ENCODE peak calls at places on chromosome 15, in ten cellular contexts. B, E, A, W, R, D, S, O, F and J are unnamed samples.

GRCh38 chr15:98648654-98649537 is 557 bp downstream of the IGF1R start:
- DNase-seq in A (peak), B (peak), O (peak), S (no peak), R (peak), F (peak), W (peak), E (peak), D (peak), J (peak)

GRCh38 chr15:87681054-87681453 is 575.5 kb downstream of the NTRK3 start:
- DNase-seq in A (no peak), R (no peak), O (no peak), B (peak), F (no peak), S (no peak), D (no peak), W (no peak), E (no peak), J (no peak)

GRCh38 chr15:91921188-91921820 is 67.8 kb downstream of the SLCO3A1 start:
- DNase-seq in E (no peak), B (no peak), D (no peak), W (no peak), O (no peak), F (peak), S (no peak), A (no peak), R (no peak), J (no peak)

GRCh38 chr15:92650256-92650655 is 5.3 kb downstream of the FAM174B start:
- DNase-seq in W (no peak), R (peak), A (no peak), B (no peak), F (no peak), S (no peak), E (no peak), O (peak), D (peak), J (no peak)

GRCh38 chr15:76336254-76337046 is at the start of gene ISL2:
- DNase-seq in W (peak), A (peak), E (peak), D (peak), O (no peak), B (peak), R (peak), F (peak), S (no peak), J (peak)

GRCh38 chr15:69031013-69032001 is 16.8 kb downstream of the NOX5 start:
- DNase-seq in A (no peak), W (peak), F (no peak), S (no peak), E (peak), B (no peak), R (peak), O (no peak), D (no peak), J (peak)

GRCh38 chr15:33029247-33029646 is 165.3 kb downstream of the FMN1 start:
- DNase-seq in W (no peak), R (no peak), A (no peak), S (no peak), D (peak), O (no peak), E (no peak), F (no peak), B (no peak), J (no peak)

GRCh38 chr15:63805993-63806980 is 27.5 kb downstream of the HERC1 start:
- DNase-seq in E (no peak), S (no peak), O (no peak), A (no peak), D (peak), R (no peak), W (no peak), F (no peak), B (peak), J (no peak)

GRCh38 chr15:64897345-64897985 is 14.2 kb upstream of the ANKDD1A start:
- DNase-seq in A (no peak), O (peak), D (no peak), R (no peak), S (no peak), W (peak), B (no peak), E (peak), F (peak), J (peak)

GRCh38 chr15:34366271-34367043 is 539 bp downstream of the LPCAT4 start:
- DNase-seq in D (peak), S (peak), F (peak), R (peak), O (peak), A (peak), B (peak), E (peak), W (peak), J (peak)

GRCh38 chr15:88894348-88894818 is 961 bp downstream of the HAPLN3 start:
- DNase-seq in O (no peak), D (no peak), W (peak), E (peak), B (peak), R (peak), S (peak), F (peak), A (peak), J (peak)

GRCh38 chr15:82063055-82063454 is 17.2 kb upstream of the MEX3B start:
- DNase-seq in D (no peak), W (no peak), A (no peak), R (peak), B (no peak), O (no peak), S (no peak), E (no peak), F (no peak), J (no peak)

GRCh38 chr15:76885212-76885611 is 19.9 kb downstream of the SCAPER start:
- DNase-seq in S (no peak), E (no peak), F (no peak), B (no peak), W (no peak), O (no peak), A (no peak), D (no peak), R (no peak), J (no peak)

GRCh38 chr15:77710171-77710570 is 77.5 kb upstream of the LINGO1 start:
- DNase-seq in O (no peak), E (no peak), D (no peak), S (no peak), R (no peak), W (no peak), B (no peak), A (no peak), F (no peak), J (no peak)

GRCh38 chr15:84833447-84833846 is 16.3 kb downstream of the ALPK3 start:
- DNase-seq in O (peak), E (no peak), R (peak), D (no peak), S (no peak), B (no peak), F (peak), A (no peak), W (no peak), J (no peak)

GRCh38 chr15:64426845-64427465 is 33.4 kb upstream of the ZNF609 start:
- DNase-seq in S (no peak), A (no peak), B (peak), D (no peak), W (no peak), R (no peak), E (peak), O (no peak), F (no peak), J (no peak)

GRCh38 chr15:70375006-70375409 is 277.3 kb upstream of the TLE3 start:
- DNase-seq in W (no peak), F (peak), E (no peak), R (peak), D (no peak), S (no peak), A (no peak), B (no peak), O (peak), J (no peak)
- H3K27ac ChIP-seq in W (no peak), F (no peak), E (no peak), R (no peak), D (no peak), S (no peak), A (no peak), B (no peak), O (no peak), J (no peak)

GRCh38 chr15:59345326-59345725 is 27.3 kb downstream of the MYO1E start:
- DNase-seq in F (no peak), A (no peak), W (no peak), R (no peak), O (no peak), D (no peak), E (no peak), S (no peak), B (no peak), J (no peak)
- H3K27ac ChIP-seq in F (no peak), A (no peak), W (no peak), R (no peak), O (no peak), D (no peak), E (no peak), S (no peak), B (no peak), J (no peak)

GRCh38 chr15:100972975-100973350 is 53.8 kb downstream of the LRRK1 start:
- DNase-seq in S (no peak), A (no peak), B (no peak), E (no peak), O (no peak), F (no peak), D (no peak), W (no peak), R (peak), J (no peak)

GRCh38 chr15:100968043-100968966 is 49.1 kb downstream of the LRRK1 start:
- DNase-seq in A (no peak), E (no peak), S (no peak), D (no peak), R (no peak), W (no peak), B (no peak), O (no peak), F (peak), J (no peak)

DNA sequence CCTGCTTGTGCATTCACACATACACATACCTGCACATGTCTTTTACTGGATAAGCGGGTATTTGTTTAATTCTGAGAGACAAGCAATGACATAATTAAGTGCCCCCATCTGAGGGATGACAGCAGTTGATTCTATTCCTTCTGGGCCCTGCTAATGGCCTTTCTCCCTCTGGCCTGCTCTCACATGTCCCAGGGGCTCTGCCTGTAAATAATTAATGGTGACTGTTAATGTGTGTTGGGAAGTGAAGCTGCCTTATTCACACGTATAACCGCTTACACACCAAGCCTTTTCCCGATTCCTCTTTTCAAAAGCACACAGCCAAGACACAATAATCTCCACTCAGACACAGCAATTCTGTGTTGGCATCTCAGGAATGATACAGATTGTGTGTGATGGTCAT is 47.8 kb downstream of the LRRK1 start:
- DNase-seq in S (no peak), D (no peak), E (no peak), B (no peak), F (no peak), O (no peak), A (no peak), R (no peak), W (no peak), J (no peak)
- H3K27ac ChIP-seq in S (no peak), D (no peak), E (no peak), B (no peak), F (no peak), O (no peak), A (no peak), R (no peak), W (no peak), J (no peak)

GRCh38 chr15:67127925-67128324 is 62.5 kb downstream of the SMAD3 start:
- DNase-seq in E (peak), A (no peak), B (no peak), D (no peak), W (no peak), S (no peak), F (peak), R (peak), O (peak), J (no peak)

GRCh38 chr15:67124911-67125588 is 59.6 kb downstream of the SMAD3 start:
- DNase-seq in S (no peak), R (no peak), A (no peak), B (no peak), E (no peak), O (no peak), W (no peak), F (no peak), D (peak), J (no peak)

GRCh38 chr15:67126551-67127333 is 61.3 kb downstream of the SMAD3 start:
- DNase-seq in S (no peak), F (no peak), B (no peak), D (no peak), E (peak), O (no peak), R (peak), W (no peak), A (no peak), J (no peak)

GRCh38 chr15:67125589-67126502 is 60.4 kb downstream of the SMAD3 start:
- DNase-seq in R (no peak), A (no peak), W (peak), D (peak), O (peak), F (peak), E (peak), S (no peak), B (no peak), J (peak)

DNA sequence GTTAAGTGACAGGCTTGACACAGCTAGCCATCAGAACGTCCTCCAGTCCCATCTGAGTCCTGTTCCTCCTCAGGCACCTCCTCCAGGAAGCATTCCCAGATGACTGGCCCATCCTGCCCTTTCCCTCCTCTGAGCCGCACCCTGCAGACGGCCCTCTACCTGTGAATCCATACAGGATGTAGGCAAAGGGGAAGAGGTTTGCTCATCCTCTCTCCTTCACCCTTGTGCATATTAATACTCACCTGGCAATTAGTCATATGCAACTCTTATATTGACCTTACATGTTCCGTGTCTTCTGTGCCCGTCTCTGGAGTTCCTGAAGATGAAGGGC is 61.9 kb downstream of the SMAD3 start:
- DNase-seq in F (peak), W (no peak), S (no peak), O (no peak), B (no peak), D (no peak), E (no peak), A (no peak), R (peak), J (no peak)
- H3K27ac ChIP-seq in F (peak), W (peak), S (no peak), O (peak), B (no peak), D (no peak), E (peak), A (no peak), R (no peak), J (peak)

DNA sequence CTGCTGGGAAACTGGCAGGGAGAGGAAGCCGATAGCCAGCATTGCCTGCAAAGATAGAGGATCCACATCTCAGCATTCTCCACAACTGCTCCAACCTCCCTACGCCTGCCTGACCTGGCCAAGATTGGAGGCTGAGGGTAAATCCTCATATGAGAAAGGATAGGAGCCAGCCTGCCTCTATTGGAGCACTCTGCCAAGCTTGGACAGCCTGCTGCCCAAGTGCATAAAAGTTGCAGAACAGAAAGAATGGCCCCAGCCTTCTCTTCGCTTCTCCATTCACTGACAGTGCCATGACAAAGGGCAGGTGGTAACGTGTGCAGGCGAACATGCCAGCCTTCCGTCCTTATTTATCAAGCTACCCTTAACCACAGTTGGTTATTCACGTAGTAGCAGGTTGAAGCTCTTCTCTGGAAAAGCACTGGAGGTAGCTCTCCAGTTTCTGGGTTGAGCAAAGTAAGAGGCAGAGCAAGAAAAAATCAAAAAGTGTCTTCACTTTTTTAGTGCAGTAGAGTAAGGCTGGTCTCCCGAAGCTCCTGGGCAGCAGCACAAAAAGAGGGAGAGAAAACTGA is 4.3 kb downstream of the BMF start:
- DNase-seq in S (no peak), D (no peak), B (no peak), E (no peak), R (no peak), A (no peak), F (no peak), W (no peak), O (peak), J (no peak)
- H3K27ac ChIP-seq in S (no peak), D (no peak), B (no peak), E (peak), R (no peak), A (no peak), F (no peak), W (peak), O (peak), J (peak)

GRCh38 chr15:71577071-71577470 is 233.3 kb upstream of the NR2E3 start:
- DNase-seq in R (no peak), W (no peak), O (no peak), B (no peak), D (no peak), A (no peak), S (no peak), F (no peak), E (no peak), J (no peak)

GRCh38 chr15:71572452-71573053 is 237.8 kb upstream of the NR2E3 start:
- DNase-seq in W (peak), S (no peak), F (peak), E (peak), R (peak), D (no peak), B (no peak), O (peak), A (no peak), J (no peak)

GRCh38 chr15:71571641-71572040 is 238.7 kb upstream of the NR2E3 start:
- DNase-seq in F (no peak), S (no peak), D (peak), W (no peak), R (no peak), B (no peak), A (no peak), E (no peak), O (no peak), J (no peak)

GRCh38 chr15:71573599-71573998 is 236.8 kb upstream of the NR2E3 start:
- DNase-seq in E (no peak), D (no peak), S (no peak), W (no peak), O (no peak), A (no peak), R (no peak), B (no peak), F (no peak), J (no peak)

DNA sequence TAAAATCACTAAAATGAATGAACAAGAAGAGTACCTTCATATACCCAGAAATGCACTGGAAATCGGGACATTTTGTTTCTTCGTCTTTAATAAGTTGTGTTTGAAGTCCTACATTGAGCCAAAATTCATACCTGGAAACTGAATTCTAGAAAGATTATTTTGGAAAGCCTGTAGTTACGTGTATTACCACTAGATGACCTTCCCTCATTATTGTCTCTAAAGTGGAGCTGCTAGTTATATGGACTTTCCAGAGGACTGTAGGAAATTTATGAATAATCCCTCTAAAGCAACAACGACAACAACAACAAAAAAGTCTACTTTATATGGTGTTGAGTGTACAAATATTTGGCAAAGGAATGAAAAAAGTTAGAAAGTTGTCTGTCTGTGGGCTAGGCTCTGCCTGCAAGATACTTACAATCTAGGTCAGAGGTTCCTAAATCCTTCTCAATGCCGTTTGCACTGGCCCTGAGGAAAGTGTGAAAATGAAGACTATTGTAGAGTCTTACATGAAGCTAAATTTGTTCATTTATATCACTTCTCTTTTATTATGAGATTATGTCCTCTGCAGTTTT is 234.8 kb upstream of the NR2E3 start:
- DNase-seq in O (no peak), D (no peak), S (no peak), W (no peak), E (no peak), B (peak), A (no peak), F (no peak), R (no peak), J (no peak)
- H3K27ac ChIP-seq in O (no peak), D (no peak), S (no peak), W (no peak), E (no peak), B (no peak), A (no peak), F (no peak), R (no peak), J (no peak)

DNA sequence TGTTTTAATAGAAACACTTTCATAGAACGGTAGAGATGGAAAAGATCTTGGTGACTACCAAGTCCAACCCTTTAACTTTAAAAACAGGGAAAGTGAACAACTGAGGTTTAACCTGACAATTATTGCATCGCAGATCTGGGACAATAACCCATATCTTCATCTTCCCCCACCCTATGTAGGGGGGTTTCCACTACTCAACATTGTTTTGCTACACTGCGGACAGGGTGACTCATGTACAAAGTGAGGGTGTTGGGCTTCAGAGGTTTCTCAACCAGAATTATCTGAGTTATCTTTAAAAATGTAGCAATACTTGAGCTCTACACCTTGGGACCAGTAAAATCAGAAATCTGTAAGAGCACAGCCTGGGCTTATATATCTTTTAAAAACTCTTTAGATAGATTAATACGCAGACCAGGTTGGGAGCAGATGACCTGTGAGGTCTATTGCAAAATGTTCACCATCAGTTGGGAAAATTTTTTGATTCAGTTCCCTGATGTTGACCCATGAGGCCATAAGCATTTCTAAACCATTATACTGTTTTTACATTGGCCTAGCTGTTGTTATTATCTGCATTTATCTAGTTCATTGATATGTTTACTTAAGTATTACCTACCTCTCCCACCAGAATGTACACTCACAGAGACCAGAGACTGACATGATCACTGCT is 103.6 kb upstream of the ICE2 start:
- DNase-seq in O (no peak), B (no peak), S (peak), R (no peak), E (no peak), F (no peak), A (peak), W (no peak), D (no peak), J (no peak)
- H3K27ac ChIP-seq in O (no peak), B (no peak), S (peak), R (no peak), E (no peak), F (no peak), A (no peak), W (no peak), D (no peak), J (no peak)

GRCh38 chr15:68027388-68027787 is 26.7 kb upstream of the PIAS1 start:
- DNase-seq in O (no peak), R (no peak), E (no peak), W (no peak), D (no peak), F (no peak), B (no peak), S (no peak), A (no peak), J (no peak)

GRCh38 chr15:68028808-68029207 is 25.3 kb upstream of the PIAS1 start:
- DNase-seq in O (no peak), S (no peak), A (no peak), F (no peak), W (no peak), B (no peak), R (no peak), E (no peak), D (no peak), J (no peak)

GRCh38 chr15:68023307-68024101 is 30.6 kb upstream of the PIAS1 start:
- DNase-seq in R (no peak), W (no peak), O (no peak), A (no peak), S (no peak), E (no peak), B (no peak), F (no peak), D (no peak), J (no peak)

GRCh38 chr15:68028137-68028771 is 25.9 kb upstream of the PIAS1 start:
- DNase-seq in B (no peak), R (no peak), D (no peak), A (no peak), S (no peak), W (no peak), O (no peak), F (peak), E (no peak), J (no peak)

GRCh38 chr15:68025860-68026424 is 28.2 kb upstream of the PIAS1 start:
- DNase-seq in O (no peak), A (no peak), D (no peak), S (no peak), W (peak), F (no peak), E (no peak), B (no peak), R (no peak), J (no peak)
- H3K27ac ChIP-seq in O (no peak), A (no peak), D (no peak), S (no peak), W (no peak), F (no peak), E (no peak), B (no peak), R (no peak), J (no peak)